ENCODE peak calls at places on chromosomes 6 and 20, in six cellular contexts. T is left lung, C is IMR-90, F is GM12878, B is nephron progenitor cell, Q is lower leg skin. O is an unnamed sample.

GRCh38 chr20:62136283-62137091 is 6.7 kb downstream of the PSMA7 start:
- DNase-seq in T (no peak), C (peak), F (no peak), B (peak), Q (no peak), O (no peak)

GRCh38 chr20:709864-710761 is 34.5 kb upstream of the SCRT2 start:
- DNase-seq in T (no peak), C (no peak), F (no peak), B (peak), Q (no peak), O (no peak)

GRCh38 chr6:130098317-130098716 is 79.9 kb downstream of the L3MBTL3 start:
- DNase-seq in T (no peak), C (no peak), F (no peak), B (no peak), Q (no peak), O (no peak)

GRCh38 chr6:124076336-124077048 is 272.8 kb downstream of the NKAIN2 start:
- DNase-seq in T (no peak), C (no peak), F (no peak), B (no peak), Q (no peak), O (no peak)

GRCh38 chr6:152948150-152948768 is 34.6 kb downstream of the FBXO5 start:
- DNase-seq in T (no peak), C (peak), F (no peak), B (no peak), Q (no peak), O (no peak)

GRCh38 chr6:3037578-3038365 is 30.5 kb upstream of the RIPK1 start:
- DNase-seq in T (no peak), C (no peak), F (no peak), B (no peak), Q (no peak), O (no peak)

GRCh38 chr20:48295445-48295903 is 510.2 kb upstream of the SULF2 start:
- DNase-seq in T (no peak), C (peak), F (no peak), B (peak), Q (no peak), O (no peak)

GRCh38 chr6:82979657-82980056 is 86.0 kb downstream of the UBE3D start:
- DNase-seq in T (no peak), C (no peak), F (no peak), B (no peak), Q (no peak), O (no peak)

GRCh38 chr6:137879885-137880430 is 12.9 kb downstream of the TNFAIP3 start:
- DNase-seq in T (no peak), C (no peak), F (no peak), B (no peak), Q (no peak), O (no peak)

GRCh38 chr6:38391909-38392614 is 247.7 kb downstream of the BTBD9 start:
- DNase-seq in T (no peak), C (peak), F (no peak), B (no peak), Q (no peak), O (no peak)

GRCh38 chr20:62501801-62502495 is 26.2 kb upstream of the GATA5 start:
- DNase-seq in T (no peak), C (peak), F (peak), B (no peak), Q (no peak), O (no peak)

GRCh38 chr6:166757226-166758135 is 130.4 kb upstream of the RPS6KA2 start:
- DNase-seq in T (no peak), C (peak), F (no peak), B (peak), Q (no peak), O (no peak)

GRCh38 chr6:8481727-8482126 is 46.4 kb upstream of the SLC35B3 start:
- DNase-seq in T (no peak), C (no peak), F (no peak), B (no peak), Q (no peak), O (no peak)

GRCh38 chr6:164749126-164749758 is 560.2 kb downstream of the C6orf118 start:
- DNase-seq in T (no peak), C (no peak), F (no peak), B (peak), Q (no peak), O (no peak)

GRCh38 chr20:63326314-63327228 is 33.6 kb downstream of the COL20A1 start:
- DNase-seq in T (no peak), C (no peak), F (peak), B (no peak), Q (no peak), O (no peak)

GRCh38 chr20:56996533-56996932 is 269.9 kb downstream of the BMP7 start:
- DNase-seq in T (no peak), C (no peak), F (no peak), B (no peak), Q (no peak), O (no peak)

DNA sequence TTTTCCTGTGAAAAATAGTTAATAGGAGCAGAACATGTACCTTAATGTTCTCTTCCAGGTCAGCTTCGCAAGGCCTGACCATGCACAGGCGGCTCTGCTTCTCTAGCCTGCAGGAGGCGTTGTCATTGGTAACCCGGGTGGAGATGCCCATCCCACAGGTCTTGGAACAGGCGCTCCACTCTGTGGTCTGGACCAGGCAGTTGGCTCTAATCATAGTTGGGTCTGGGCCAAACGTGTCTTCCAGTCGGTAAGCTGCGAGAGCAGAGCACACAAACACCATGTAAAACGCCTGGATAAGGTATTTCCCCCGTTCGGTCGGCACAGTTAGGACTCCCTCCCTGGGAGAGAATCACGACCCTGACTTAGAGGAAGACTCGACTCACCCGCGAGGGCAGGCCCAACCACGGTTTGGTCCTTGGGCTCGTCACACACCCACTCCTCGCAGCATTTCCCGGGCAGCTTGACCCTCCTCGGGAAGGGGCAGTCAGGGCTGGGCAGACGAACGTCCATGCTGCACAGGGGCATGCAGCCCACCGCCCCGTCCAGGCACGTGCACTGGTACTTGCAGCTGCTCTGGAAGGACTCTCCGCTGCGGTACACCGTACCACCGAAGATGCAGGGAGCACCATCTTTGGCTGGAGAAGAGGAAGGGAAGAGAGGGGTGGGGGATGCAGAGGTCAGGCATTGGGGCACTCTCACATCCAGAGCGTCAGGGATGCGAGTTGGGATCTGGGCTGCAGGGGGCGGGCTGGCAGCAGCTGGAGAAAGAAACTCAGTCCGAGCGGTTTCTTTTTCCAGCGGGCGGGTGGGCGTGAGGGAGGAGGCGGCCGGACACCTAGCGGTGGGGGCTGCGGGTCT is 1.0 kb downstream of the CCN2 start:
- DNase-seq in T (peak), C (peak), F (no peak), B (peak), Q (peak), O (peak)
- TF ChIP-seq CTCF in T (peak), C (peak), F (no peak), B (peak), Q (no peak), O (peak)

GRCh38 chr6:53992522-53992921 is 118.7 kb upstream of the MLIP start:
- DNase-seq in T (no peak), C (no peak), F (no peak), B (no peak), Q (no peak), O (no peak)
- TF ChIP-seq CTCF in T (no peak), C (no peak), F (no peak), B (no peak), Q (no peak), O (no peak)

DNA sequence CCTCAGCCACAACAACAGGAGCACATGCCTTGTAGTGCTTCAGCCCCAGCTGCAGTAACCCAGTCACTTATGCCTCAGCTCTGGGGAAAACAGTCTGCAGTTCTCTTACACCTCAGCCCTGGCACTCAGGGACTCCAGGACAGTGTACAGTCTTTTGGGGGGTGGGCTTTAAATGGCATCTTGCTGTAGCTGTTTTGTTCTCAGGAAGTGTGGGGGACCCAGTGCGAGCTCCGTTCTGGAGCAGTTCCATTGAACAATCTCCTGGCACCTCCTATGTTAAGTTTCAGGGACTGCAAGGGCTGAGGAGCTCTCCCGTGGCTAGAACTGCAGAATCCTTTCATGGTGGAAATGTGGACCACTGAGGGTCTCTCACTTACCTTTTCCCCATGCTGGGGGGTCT is 55.2 kb downstream of the PLCG1 start:
- DNase-seq in T (no peak), C (no peak), F (no peak), B (no peak), Q (no peak), O (no peak)
- TF ChIP-seq CTCF in T (no peak), C (no peak), F (no peak), B (no peak), Q (no peak), O (no peak)

DNA sequence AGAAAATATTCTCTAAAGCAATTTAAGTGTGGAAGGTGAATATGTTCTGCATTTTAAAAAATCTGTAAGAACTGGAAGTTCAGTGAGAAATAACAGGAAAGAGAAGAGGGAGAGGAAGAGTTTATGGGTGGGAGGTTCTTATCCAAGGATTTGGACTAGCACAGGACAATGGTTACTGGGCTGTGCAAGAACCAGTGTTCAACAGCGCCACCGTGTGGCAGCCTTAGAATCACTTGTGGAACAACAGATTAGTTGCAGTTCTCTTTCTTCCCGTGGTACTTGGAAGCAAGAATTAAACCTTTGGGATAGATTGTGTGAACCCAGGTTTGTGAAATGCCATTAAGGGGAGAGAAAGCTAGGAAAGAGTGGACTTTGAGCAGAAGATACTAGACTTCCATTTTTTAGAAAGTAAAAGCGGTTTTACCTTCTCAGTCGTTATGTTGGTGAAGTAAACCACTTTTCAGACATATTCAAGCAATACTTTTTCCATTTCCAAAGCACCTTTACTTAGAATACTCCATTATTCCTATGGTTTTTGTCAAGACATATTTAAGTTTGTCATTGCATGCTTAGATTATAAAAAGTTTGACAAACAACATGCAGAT is 436.7 kb downstream of the RNF144B start:
- DNase-seq in T (no peak), C (peak), F (no peak), B (peak), Q (no peak), O (no peak)
- TF ChIP-seq CTCF in T (no peak), C (no peak), F (peak), B (peak), Q (no peak), O (peak)

DNA sequence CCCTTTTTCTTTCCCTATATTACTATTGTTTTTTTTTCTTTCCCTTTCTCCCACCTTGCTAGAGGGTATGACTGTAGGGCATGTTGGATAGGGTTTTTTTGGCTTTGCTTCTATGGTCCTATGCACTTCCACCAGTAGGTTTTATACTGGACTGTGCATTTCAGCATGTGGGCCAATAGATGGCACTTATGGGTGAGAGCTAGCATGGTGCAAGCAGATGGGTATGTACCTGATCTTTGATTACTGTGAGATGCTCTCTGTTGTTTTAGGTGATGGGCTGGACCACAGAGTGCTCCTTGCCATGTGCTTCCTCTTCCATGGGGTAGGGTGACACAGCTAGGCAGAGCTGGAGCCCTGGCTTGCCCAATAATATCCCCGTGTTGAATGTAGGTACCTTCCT is 128.5 kb upstream of the CHD6 start:
- DNase-seq in T (no peak), C (no peak), F (no peak), B (no peak), Q (no peak), O (no peak)
- TF ChIP-seq CTCF in T (no peak), C (no peak), F (no peak), B (no peak), Q (no peak), O (no peak)

GRCh38 chr6:132491881-132492280 is 21.0 kb downstream of the STX7 start:
- DNase-seq in T (no peak), C (no peak), F (no peak), B (no peak), Q (no peak), O (no peak)
- TF ChIP-seq CTCF in T (no peak), C (no peak), F (no peak), B (no peak), Q (no peak), O (no peak)

GRCh38 chr20:14710941-14711340 is 373.5 kb upstream of the FLRT3 start:
- DNase-seq in T (no peak), C (no peak), F (no peak), B (no peak), Q (no peak), O (no peak)
- TF ChIP-seq CTCF in T (no peak), C (no peak), F (no peak), B (no peak), Q (no peak), O (no peak)

GRCh38 chr6:81762132-81762531 is 9.7 kb upstream of the TENT5A start:
- DNase-seq in T (no peak), C (peak), F (no peak), B (no peak), Q (no peak), O (no peak)
- TF ChIP-seq CTCF in T (no peak), C (no peak), F (no peak), B (no peak), Q (no peak), O (no peak)

O was measured in type B pancreatic cell.